ENCODE peak calls at places on chromosomes 7 and 10, in six cellular contexts. F, B, D, U, C and M are unnamed samples.

GRCh38 chr7:132708501-132708900 is 132.2 kb upstream of the PLXNA4 start:
- DNase-seq in D (no peak), B (no peak), U (no peak), F (no peak), C (no peak), M (no peak)

GRCh38 chr7:134613623-134614347 is 32.9 kb upstream of the BPGM start:
- DNase-seq in F (no peak), B (no peak), U (peak), C (no peak), D (no peak), M (no peak)

GRCh38 chr10:96124230-96125141 is 5.6 kb upstream of the ZNF518A start:
- DNase-seq in U (peak), B (no peak), D (no peak), C (no peak), F (peak), M (no peak)

GRCh38 chr10:104342941-104343411 is 4.7 kb upstream of the ITPRIP start:
- DNase-seq in C (no peak), F (no peak), B (no peak), D (no peak), U (no peak), M (no peak)

GRCh38 chr7:101624246-101625000 is 4.7 kb downstream of the MYL10 start:
- DNase-seq in F (no peak), B (no peak), C (no peak), D (no peak), U (no peak), M (no peak)

GRCh38 chr7:150631866-150632864 is at the start of gene GIMAP6:
- DNase-seq in U (no peak), D (peak), C (no peak), F (no peak), B (no peak), M (peak)

GRCh38 chr7:102916881-102917280 is 4.1 kb downstream of the LRRC17 start:
- DNase-seq in B (no peak), U (no peak), C (no peak), D (no peak), F (no peak), M (no peak)

GRCh38 chr10:81866753-81867152 is 8.2 kb upstream of the NRG3 start:
- DNase-seq in C (no peak), D (no peak), F (no peak), B (no peak), U (no peak), M (no peak)

GRCh38 chr7:71558806-71559205 is 426.9 kb downstream of the GALNT17 start:
- DNase-seq in F (no peak), C (no peak), D (no peak), B (no peak), U (no peak), M (no peak)

GRCh38 chr7:45176886-45177731 is 19.5 kb downstream of the RAMP3 start:
- DNase-seq in U (no peak), B (no peak), C (peak), F (peak), D (no peak), M (no peak)

GRCh38 chr10:8893102-8893501 is 838.6 kb downstream of the GATA3 start:
- DNase-seq in B (no peak), C (no peak), U (no peak), D (no peak), F (no peak), M (no peak)

GRCh38 chr7:30116771-30117170 is 18.0 kb upstream of the MTURN start:
- DNase-seq in C (peak), B (no peak), U (peak), F (peak), D (no peak), M (no peak)

GRCh38 chr7:125427676-125428075 is 498.1 kb upstream of the POT1 start:
- DNase-seq in B (no peak), U (no peak), D (no peak), C (no peak), F (no peak), M (no peak)

GRCh38 chr10:47295411-47295810 is 4.6 kb upstream of the GDF10 start:
- DNase-seq in U (no peak), C (no peak), B (peak), D (no peak), F (peak), M (no peak)

GRCh38 chr10:77836299-77836820 is 90.2 kb downstream of the DLG5 start:
- DNase-seq in D (peak), C (peak), F (peak), U (peak), B (peak), M (peak)

GRCh38 chr10:79007037-79007842 is 61.5 kb upstream of the ZMIZ1 start:
- DNase-seq in F (peak), C (peak), B (peak), D (no peak), U (no peak), M (no peak)

GRCh38 chr7:17989546-17989945 is 38.1 kb downstream of the PRPS1L1 start:
- DNase-seq in U (peak), F (no peak), B (no peak), C (no peak), D (no peak), M (no peak)

GRCh38 chr7:90595801-90596683 is at the start of gene CDK14:
- DNase-seq in D (peak), F (peak), B (peak), U (peak), C (peak), M (peak)

GRCh38 chr7:6015917-6016652 is 7.0 kb downstream of the AIMP2 start:
- DNase-seq in F (no peak), D (no peak), U (peak), B (peak), C (peak), M (no peak)

GRCh38 chr10:21194510-21194993 is 297.4 kb upstream of the NEBL start:
- DNase-seq in U (no peak), F (no peak), C (no peak), D (no peak), B (no peak), M (no peak)

GRCh38 chr10:18523025-18523424 is 128.4 kb downstream of the NSUN6 start:
- DNase-seq in F (no peak), U (no peak), B (no peak), D (no peak), C (no peak), M (no peak)

GRCh38 chr7:125526092-125526491 is 596.5 kb upstream of the POT1 start:
- DNase-seq in F (no peak), B (no peak), D (no peak), U (no peak), C (no peak), M (no peak)

GRCh38 chr7:120799813-120800483 is 58.0 kb downstream of the TSPAN12 start:
- DNase-seq in F (no peak), C (no peak), B (no peak), U (no peak), D (no peak), M (no peak)

GRCh38 chr7:613442-614140 is 93.9 kb upstream of the PDGFA start:
- DNase-seq in D (no peak), B (no peak), U (no peak), C (peak), F (peak), M (no peak)

GRCh38 chr7:7970620-7971307 is 2.2 kb downstream of the GLCCI1 start:
- DNase-seq in U (no peak), C (no peak), D (no peak), F (peak), B (no peak), M (no peak)

GRCh38 chr10:104260775-104261115 is 6.1 kb downstream of the GSTO1 start:
- DNase-seq in C (no peak), D (no peak), U (peak), B (no peak), F (no peak), M (no peak)

GRCh38 chr7:69780377-69780776 is 182.1 kb downstream of the AUTS2 start:
- DNase-seq in D (no peak), F (no peak), U (no peak), B (no peak), C (no peak), M (no peak)

GRCh38 chr7:25852249-25852994 is 299.6 kb upstream of the NFE2L3 start:
- DNase-seq in F (no peak), C (peak), U (no peak), B (no peak), D (no peak), M (no peak)

GRCh38 chr7:38163671-38164070 is 14.4 kb upstream of the STARD3NL start:
- DNase-seq in U (no peak), B (no peak), F (no peak), C (no peak), D (no peak), M (no peak)

GRCh38 chr7:1555813-1556540 is at the start of gene TMEM184A:
- DNase-seq in D (peak), F (no peak), U (peak), B (no peak), C (peak), M (peak)

GRCh38 chr7:117672433-117672832 is 192.6 kb downstream of the CFTR start:
- DNase-seq in U (no peak), D (no peak), B (no peak), F (no peak), C (no peak), M (no peak)

GRCh38 chr10:69397972-69398371 is 18.7 kb downstream of the TACR2 start:
- DNase-seq in U (no peak), D (no peak), F (no peak), C (no peak), B (no peak), M (no peak)

GRCh38 chr10:15642095-15642494 is 77.6 kb downstream of the ITGA8 start:
- DNase-seq in U (peak), D (no peak), B (no peak), F (no peak), C (no peak), M (no peak)

GRCh38 chr7:88462799-88463198 is 156.1 kb upstream of the STEAP4 start:
- DNase-seq in U (no peak), B (no peak), C (no peak), D (no peak), F (no peak), M (no peak)

GRCh38 chr7:130425798-130426197 is 15.0 kb downstream of the CEP41 start:
- DNase-seq in F (no peak), D (no peak), U (no peak), B (no peak), C (no peak), M (no peak)

GRCh38 chr7:151454306-151454705 is 14.4 kb upstream of the CRYGN start:
- DNase-seq in B (peak), C (no peak), U (no peak), D (no peak), F (no peak), M (no peak)

GRCh38 chr10:131448171-131448570 is 136.7 kb upstream of the TCERG1L start:
- DNase-seq in C (no peak), F (no peak), U (no peak), D (no peak), B (peak), M (no peak)